ENCODE peak calls at places on chromosomes 3 and 15, in six cellular contexts. I is endothelial cell of umbilical vein, A is A549, H is K562, W is GM12878, Z is HepG2. F is an unnamed sample.

GRCh38 chr15:40105517-40106202 is 3.0 kb downstream of the BMF start:
- DNase-seq in H (no peak), I (no peak), Z (no peak), A (no peak), W (no peak), F (no peak)

GRCh38 chr15:27796405-27797085 is 302.6 kb downstream of the OCA2 start:
- DNase-seq in A (no peak), H (no peak), Z (no peak), I (no peak), W (no peak), F (no peak)

GRCh38 chr3:136992091-136992490 is 34.3 kb downstream of the IL20RB start:
- DNase-seq in H (no peak), A (no peak), I (no peak), Z (no peak), W (no peak), F (no peak)

GRCh38 chr3:98812851-98813374 is 49.8 kb downstream of the ST3GAL6 start:
- DNase-seq in H (peak; percentile 16), I (peak; percentile 64), Z (peak; percentile 82), W (no peak), A (peak; percentile 45), F (peak; percentile 55)

GRCh38 chr3:17840651-17841050 is 98.2 kb upstream of the TBC1D5 start:
- DNase-seq in Z (no peak), W (no peak), H (no peak), I (no peak), A (no peak), F (no peak)

GRCh38 chr15:63447277-63447676 is 57.1 kb upstream of the USP3 start:
- DNase-seq in A (no peak), Z (no peak), I (no peak), W (no peak), H (no peak), F (no peak)

GRCh38 chr15:74319596-74320357 is 47.7 kb downstream of the CYP11A1 start:
- DNase-seq in W (no peak), I (no peak), Z (no peak), A (no peak), H (no peak), F (peak; percentile 49)

GRCh38 chr15:61811952-61812351 is 248.3 kb downstream of the VPS13C start:
- DNase-seq in I (no peak), A (no peak), W (no peak), Z (no peak), H (no peak), F (no peak)

GRCh38 chr3:31041161-31041978 is 146.9 kb upstream of the GADL1 start:
- DNase-seq in Z (peak; percentile 25), A (peak; percentile 23), H (no peak), I (peak; percentile 21), W (no peak), F (peak; percentile 5)

GRCh38 chr3:155411500-155412223 is 118.2 kb upstream of the STRIT1 start:
- DNase-seq in I (no peak), A (no peak), H (no peak), W (no peak), Z (peak; percentile 24), F (peak; percentile 35)

GRCh38 chr15:49720221-49720620 is 99.4 kb downstream of the DTWD1 start:
- DNase-seq in Z (no peak), W (no peak), A (no peak), I (no peak), H (no peak), F (no peak)

GRCh38 chr3:126964950-126965349 is 18.0 kb upstream of the PLXNA1 start:
- DNase-seq in I (no peak), A (no peak), W (no peak), Z (no peak), H (no peak), F (no peak)

GRCh38 chr3:159971311-159971710 is 17.3 kb upstream of the IL12A start:
- DNase-seq in I (no peak), H (no peak), W (no peak), Z (no peak), A (no peak), F (no peak)

DNA sequence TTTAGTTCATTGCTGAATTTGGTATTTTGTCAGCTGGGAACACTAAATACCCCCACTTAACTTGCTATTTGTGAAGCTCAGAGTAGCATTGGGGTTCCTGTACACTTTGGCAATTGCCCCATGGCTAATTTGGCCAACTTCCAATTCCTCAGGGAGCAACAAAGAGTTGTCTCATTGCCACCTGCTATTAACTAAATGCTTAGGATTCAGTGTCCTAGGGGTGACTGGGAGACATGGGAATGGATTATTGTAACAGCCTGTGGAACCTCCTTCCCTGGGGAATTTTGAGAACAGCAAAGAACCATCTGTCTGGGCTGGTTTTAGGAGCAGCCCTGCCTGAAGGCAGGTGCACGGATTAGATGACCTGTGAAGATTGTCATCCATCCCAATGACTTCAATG is 437.4 kb upstream of the TPRG1 start:
- DNase-seq in A (no peak), H (no peak), Z (no peak), W (no peak), I (peak; percentile 25), F (no peak)
- TF ChIP-seq MYC in A (no peak), H (no peak), Z (no peak), W (no peak), I (no peak), F (no peak)

DNA sequence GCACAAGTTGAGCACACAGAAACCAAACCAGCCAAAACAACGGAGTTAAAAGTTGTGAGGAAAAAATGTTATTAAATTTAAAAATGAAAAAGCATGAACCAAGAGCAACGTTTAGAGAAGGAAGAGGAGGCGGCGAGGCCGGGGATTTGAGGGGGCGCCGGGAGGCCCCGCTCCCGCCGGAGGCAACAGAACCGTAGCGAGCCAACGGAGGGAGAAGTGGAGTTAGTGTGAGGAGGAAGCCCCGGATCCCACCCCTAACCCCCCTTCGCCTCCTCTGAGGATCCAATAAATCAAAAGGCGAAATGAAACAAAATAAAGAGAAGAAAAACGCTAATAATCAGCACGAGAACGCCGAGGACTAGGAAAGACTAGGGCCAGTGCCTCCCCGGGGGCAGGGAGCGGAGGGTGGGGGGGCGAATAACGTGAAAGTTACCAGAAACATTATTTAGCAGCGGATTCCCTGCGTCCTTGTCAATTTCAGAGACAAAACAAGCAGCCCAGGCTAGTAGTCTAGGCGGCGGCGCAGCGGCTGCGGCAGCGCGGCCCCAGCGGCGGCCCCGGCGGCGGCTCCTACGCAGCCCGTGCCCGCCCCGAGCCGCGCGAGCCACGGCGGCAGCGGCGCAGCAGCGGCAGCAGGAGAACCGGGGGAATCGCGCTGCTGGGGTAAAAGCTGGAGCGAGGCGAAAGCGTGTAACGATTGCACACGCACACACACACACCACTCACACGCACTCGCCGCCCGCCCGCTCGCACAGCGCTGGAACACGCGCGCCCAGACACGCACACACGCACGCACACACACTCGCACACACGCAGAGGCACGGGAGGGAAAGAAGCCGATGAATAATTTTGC is 1.7 kb downstream of the MEIS2 start:
- DNase-seq in A (peak; percentile 17), W (no peak), I (peak; percentile 56), H (peak; percentile 52), Z (no peak), F (peak; percentile 66)
- H3K4me3 ChIP-seq in A (peak overlapping the region; percentile 81), W (peak overlapping the region; percentile 87), I (peak overlapping the region; percentile 89), H (peak overlapping the region; percentile 87), Z (peak overlapping the region; percentile 88), F (peak overlapping the region; percentile 74)

DNA sequence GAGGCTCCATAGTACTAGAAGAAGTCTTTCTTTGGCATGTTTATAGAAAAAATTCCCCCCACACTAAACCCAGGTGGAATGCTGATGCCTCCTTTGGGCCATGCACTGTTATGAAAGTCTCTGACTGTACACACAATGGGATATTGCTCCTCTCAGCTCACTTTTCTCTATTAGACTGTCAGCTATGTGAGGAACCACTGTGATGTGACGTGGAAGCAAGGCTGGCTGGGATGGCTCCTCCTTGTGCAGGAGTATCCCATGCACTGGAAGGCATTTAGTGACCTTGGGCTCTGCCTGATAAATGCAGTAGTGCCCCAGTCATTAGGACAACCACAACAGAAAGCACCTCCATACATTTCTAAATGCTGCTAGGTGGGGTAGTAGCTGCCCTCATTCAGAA is 5.7 kb upstream of the FRMD4B start:
- DNase-seq in Z (peak; percentile 3), H (no peak), I (no peak), W (no peak), A (no peak), F (no peak)
- TF ChIP-seq MAX in Z (no peak), H (no peak), I (no peak), W (no peak), A (no peak), F (no peak)

GRCh38 chr3:88334187-88334868 is 184.6 kb downstream of the C3orf38 start:
- DNase-seq in W (no peak), A (no peak), I (no peak), Z (no peak), H (no peak), F (no peak)
- TF ChIP-seq MYC in W (no peak), A (no peak), I (no peak), Z (no peak), H (no peak), F (no peak)

GRCh38 chr3:60188803-60189202 is 1062.4 kb downstream of the FHIT start:
- DNase-seq in A (no peak), Z (no peak), W (no peak), H (no peak), I (no peak), F (no peak)

GRCh38 chr3:60185161-60185560 is 1066.1 kb downstream of the FHIT start:
- DNase-seq in I (no peak), A (no peak), W (no peak), H (no peak), Z (no peak), F (no peak)

GRCh38 chr3:60182697-60183096 is 1068.6 kb downstream of the FHIT start:
- DNase-seq in A (no peak), Z (no peak), I (no peak), W (no peak), H (no peak), F (no peak)

GRCh38 chr3:60189304-60189703 is 1061.9 kb downstream of the FHIT start:
- DNase-seq in W (no peak), A (no peak), H (no peak), I (no peak), Z (no peak), F (no peak)

DNA sequence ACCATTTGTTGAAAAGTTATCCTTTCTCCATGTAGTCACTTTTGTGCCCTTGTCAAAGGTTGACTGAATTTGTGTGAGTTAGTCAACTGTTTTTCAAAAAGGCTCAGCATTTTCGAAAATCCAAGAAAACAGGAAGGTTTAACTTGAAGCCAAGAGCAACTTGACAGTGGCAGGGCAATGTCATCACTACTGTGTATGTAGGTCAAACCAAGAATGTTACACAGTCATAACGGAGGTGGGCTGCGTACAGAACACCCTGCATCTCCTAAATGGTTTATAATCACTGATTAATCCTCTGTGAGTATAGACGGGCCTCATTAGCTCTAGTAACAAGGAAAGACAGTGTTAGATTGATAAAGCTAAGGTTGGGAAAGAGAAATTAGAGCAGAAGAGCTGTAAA is 1064.9 kb downstream of the FHIT start:
- DNase-seq in A (no peak), W (no peak), I (no peak), H (no peak), Z (no peak), F (no peak)
- H3K4me3 ChIP-seq in A (no peak overlapping the region), W (no peak overlapping the region), I (no peak overlapping the region), H (no peak overlapping the region), Z (no peak overlapping the region), F (no peak overlapping the region)

F was measured in NB4.